ENCODE peak calls at places on chromosomes 3 and 15, in four cellular contexts. One of them, this sample, is unnamed.

GRCh38 chr15:35626531-35626930 is 80.6 kb upstream of the DPH6 start:
- DNase-seq in SW480: no peak
- DNase-seq in HTR-8/SVneo: no peak
- DNase-seq in NCI-H2171 treated with DMSO at 0.1 percent for 48 hours: no peak
- DNase-seq in this sample: no peak

GRCh38 chr3:42490243-42490642 is 12.2 kb upstream of the VIPR1 start:
- DNase-seq in SW480: no peak
- DNase-seq in HTR-8/SVneo: no peak
- DNase-seq in NCI-H2171 treated with DMSO at 0.1 percent for 48 hours: no peak
- DNase-seq in this sample: peak

GRCh38 chr3:56823421-56823926 is 21.7 kb upstream of the ARHGEF3 start:
- DNase-seq in SW480: no peak
- DNase-seq in HTR-8/SVneo: no peak
- DNase-seq in NCI-H2171 treated with DMSO at 0.1 percent for 48 hours: no peak
- DNase-seq in this sample: no peak

GRCh38 chr15:91716536-91716935 is 137.0 kb upstream of the SLCO3A1 start:
- DNase-seq in SW480: no peak
- DNase-seq in HTR-8/SVneo: no peak
- DNase-seq in NCI-H2171 treated with DMSO at 0.1 percent for 48 hours: no peak
- DNase-seq in this sample: no peak

GRCh38 chr3:190120161-190121060 is at the start of gene P3H2:
- DNase-seq in SW480: peak
- DNase-seq in HTR-8/SVneo: peak
- DNase-seq in NCI-H2171 treated with DMSO at 0.1 percent for 48 hours: peak
- DNase-seq in this sample: peak

GRCh38 chr3:194270627-194271458 is 80.3 kb downstream of the CPN2 start:
- DNase-seq in SW480: peak
- DNase-seq in HTR-8/SVneo: peak
- DNase-seq in NCI-H2171 treated with DMSO at 0.1 percent for 48 hours: no peak
- DNase-seq in this sample: peak

GRCh38 chr3:115513411-115513800 is 109.9 kb upstream of the GAP43 start:
- DNase-seq in SW480: peak
- DNase-seq in HTR-8/SVneo: no peak
- DNase-seq in NCI-H2171 treated with DMSO at 0.1 percent for 48 hours: no peak
- DNase-seq in this sample: no peak

GRCh38 chr3:192933259-192933658 is 15.6 kb upstream of the MB21D2 start:
- DNase-seq in SW480: no peak
- DNase-seq in HTR-8/SVneo: no peak
- DNase-seq in NCI-H2171 treated with DMSO at 0.1 percent for 48 hours: no peak
- DNase-seq in this sample: no peak

GRCh38 chr15:74426404-74427281 is 7.1 kb downstream of the SEMA7A start:
- DNase-seq in SW480: no peak
- DNase-seq in HTR-8/SVneo: no peak
- DNase-seq in NCI-H2171 treated with DMSO at 0.1 percent for 48 hours: no peak
- DNase-seq in this sample: no peak